ENCODE peak calls at places on chromosomes 2 and 18, in eight cellular contexts. X is HCT116; L is PC-3; F is body of pancreas; I is CD4-positive, CD25-positive, alpha-beta regulatory T cell; U is hepatocyte; D is heart right ventricle; Y is mucosa of descending colon. K is an unnamed sample.

GRCh38 chr2:144466637-144467036 is 53.3 kb downstream of the ZEB2 start:
- DNase-seq in X (no peak), L (no peak), F (no peak), I (no peak), U (no peak), D (no peak), Y (no peak), K (no peak)

GRCh38 chr18:9755110-9755509 is 47.0 kb downstream of the RAB31 start:
- DNase-seq in X (no peak), L (no peak), F (no peak), I (no peak), U (no peak), D (no peak), Y (no peak), K (no peak)

GRCh38 chr2:100197643-100198153 is 55.3 kb upstream of the AFF3 start:
- DNase-seq in X (no peak), L (no peak), F (peak; percentile 35), I (no peak), U (peak; percentile 79), D (peak; percentile 77), Y (peak; percentile 40), K (peak; percentile 80)

GRCh38 chr2:239830066-239830717 is 194.9 kb downstream of the NDUFA10 start:
- DNase-seq in X (no peak), L (peak; percentile 19), F (no peak), I (no peak), U (no peak), D (no peak), Y (peak; percentile 3), K (peak; percentile 24)

GRCh38 chr2:185738679-185739472 is at the start of gene FSIP2:
- DNase-seq in X (no peak), L (peak; percentile 62), F (peak; percentile 91), I (no peak), U (peak; percentile 94), D (peak; percentile 49), Y (peak; percentile 90), K (peak; percentile 70)

GRCh38 chr2:208488668-208489564 is 82.3 kb downstream of the PTH2R start:
- DNase-seq in X (no peak), L (no peak), F (no peak), I (no peak), U (peak; percentile 11), D (no peak), Y (no peak), K (no peak)

GRCh38 chr2:237486334-237486818 is 675 bp upstream of the MLPH start:
- DNase-seq in X (no peak), L (peak; percentile 38), F (no peak), I (no peak), U (no peak), D (no peak), Y (no peak), K (no peak)

GRCh38 chr2:29731948-29732347 is 189.4 kb downstream of the ALK start:
- DNase-seq in X (no peak), L (peak; percentile 51), F (no peak), I (no peak), U (no peak), D (no peak), Y (no peak), K (no peak)

GRCh38 chr2:85785027-85785822 is 31.4 kb downstream of the ATOH8 start:
- DNase-seq in X (no peak), L (no peak), F (no peak), I (no peak), U (peak; percentile 72), D (no peak), Y (no peak), K (no peak)

DNA sequence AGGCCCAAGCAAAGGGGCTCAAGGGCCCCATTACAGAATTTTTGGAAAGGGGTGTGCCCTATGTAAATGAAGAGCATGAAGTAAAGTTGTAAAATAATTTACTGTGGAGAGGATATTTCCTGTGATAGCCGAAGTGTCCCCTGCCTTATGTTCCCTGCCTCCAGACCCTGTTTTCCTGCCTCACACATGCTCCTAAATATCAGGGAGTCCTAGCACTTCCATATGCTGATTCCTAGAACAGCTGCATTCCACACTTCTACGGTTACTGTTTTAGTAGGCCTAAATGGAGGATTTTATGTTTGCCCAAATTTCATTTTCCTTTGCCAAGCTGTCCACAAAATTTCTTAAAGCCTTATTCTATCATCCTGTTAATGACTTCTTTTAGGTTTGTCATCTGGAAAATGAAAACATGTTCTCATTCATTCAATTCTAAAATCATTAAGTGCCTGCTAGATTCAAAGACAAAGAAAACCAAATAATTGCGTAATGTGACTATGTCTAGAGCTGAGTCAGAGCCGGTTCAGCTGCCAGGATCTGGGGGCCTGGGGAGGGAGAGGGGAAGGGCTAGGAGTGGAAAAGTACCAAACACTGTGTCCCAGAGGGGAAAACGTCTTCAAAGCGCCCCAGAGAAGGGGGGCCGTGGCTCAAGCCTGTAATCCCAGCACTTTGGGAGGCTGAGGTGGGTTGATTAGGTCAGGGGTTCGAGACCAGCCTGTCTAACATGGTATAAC is 25.8 kb upstream of the IMPA2 start:
- DNase-seq in X (no peak), L (peak; percentile 93), F (peak; percentile 37), I (no peak), U (peak; percentile 88), D (peak; percentile 36), Y (no peak), K (no peak)
- H3K4me3 ChIP-seq in X (no peak overlapping the region), L (peak overlapping the region; percentile 28), F (no peak overlapping the region), I (no peak overlapping the region), U (no peak overlapping the region), D (no peak overlapping the region), Y (no peak overlapping the region), K (no peak overlapping the region)

DNA sequence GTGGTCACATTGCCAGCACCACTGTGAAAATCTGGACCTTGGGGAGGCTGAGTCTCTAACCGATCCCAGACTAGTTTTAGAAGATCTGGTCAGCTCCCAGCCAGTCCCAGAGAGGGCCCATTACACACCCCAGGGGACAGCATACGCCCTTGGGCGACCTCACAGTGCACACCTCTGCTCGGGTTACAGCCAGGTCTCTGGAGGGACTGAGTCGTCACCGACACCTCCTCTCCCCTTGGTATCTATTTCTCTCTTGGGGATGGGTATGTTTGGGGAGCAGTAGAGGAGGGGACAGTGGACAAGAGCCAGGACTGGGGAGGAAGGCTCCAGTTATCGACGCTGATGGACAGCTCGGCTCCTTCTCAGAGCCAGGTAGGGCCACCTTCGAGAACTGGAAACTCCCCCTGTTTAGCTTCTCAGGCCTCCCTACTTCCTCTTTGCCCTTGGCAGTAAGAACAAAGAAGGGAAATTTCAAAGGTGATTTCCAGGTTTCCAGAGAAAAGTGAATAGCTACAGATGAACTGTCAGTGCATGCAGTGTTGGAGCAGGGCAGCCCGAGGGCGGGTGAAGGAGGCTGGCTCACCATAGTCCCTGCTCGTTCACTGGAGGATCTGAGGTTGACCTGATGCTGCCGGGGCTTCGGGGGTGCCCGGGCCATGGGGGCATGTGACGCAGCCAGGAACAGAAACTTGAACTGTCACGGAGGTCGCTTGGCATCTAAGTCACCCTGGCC is 4.4 kb upstream of the SEMA4C start:
- DNase-seq in X (no peak), L (no peak), F (no peak), I (no peak), U (no peak), D (no peak), Y (no peak), K (no peak)
- H3K4me3 ChIP-seq in X (no peak overlapping the region), L (no peak overlapping the region), F (no peak overlapping the region), I (no peak overlapping the region), U (no peak overlapping the region), D (no peak overlapping the region), Y (no peak overlapping the region), K (no peak overlapping the region)

GRCh38 chr18:54828290-54828871 is at the start of gene RAB27B:
- DNase-seq in X (peak; percentile 75), L (peak; percentile 89), F (peak; percentile 85), I (no peak), U (peak; percentile 87), D (peak; percentile 46), Y (peak; percentile 91), K (peak; percentile 88)

GRCh38 chr18:54825626-54826344 is 2.5 kb upstream of the RAB27B start:
- DNase-seq in X (no peak), L (no peak), F (no peak), I (no peak), U (no peak), D (no peak), Y (no peak), K (no peak)

GRCh38 chr18:54829856-54830255 is 1.6 kb downstream of the RAB27B start:
- DNase-seq in X (no peak), L (peak; percentile 90), F (no peak), I (no peak), U (no peak), D (no peak), Y (no peak), K (no peak)

GRCh38 chr18:54830260-54830659 is 2.0 kb downstream of the RAB27B start:
- DNase-seq in X (no peak), L (peak; percentile 26), F (no peak), I (no peak), U (no peak), D (no peak), Y (no peak), K (no peak)

DNA sequence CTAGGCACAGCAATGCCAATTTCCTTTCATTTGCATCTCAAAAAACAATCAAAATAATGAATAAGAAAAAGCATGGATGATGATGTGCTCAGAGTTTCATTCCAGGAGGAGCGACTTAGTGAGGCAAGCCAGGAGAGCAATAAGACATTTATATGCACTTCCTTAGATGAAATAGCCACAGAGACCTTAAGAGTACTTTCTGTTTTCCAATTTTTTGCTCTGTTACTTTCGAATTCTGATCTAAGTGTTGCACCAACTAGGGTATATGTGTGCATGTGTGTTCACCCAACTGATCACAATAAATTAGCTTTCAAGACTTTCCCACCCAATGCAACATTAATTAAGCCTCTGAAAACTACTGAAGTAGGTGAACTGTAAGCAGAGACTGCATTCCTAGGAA is 709 bp downstream of the RAB27B start:
- DNase-seq in X (no peak), L (no peak), F (no peak), I (no peak), U (no peak), D (no peak), Y (no peak), K (no peak)
- H3K4me3 ChIP-seq in X (peak overlapping the region; percentile 53), L (peak overlapping the region; percentile 77), F (peak overlapping the region; percentile 30), I (peak overlapping the region; percentile 46), U (peak overlapping the region; percentile 64), D (peak overlapping the region; percentile 55), Y (no peak overlapping the region), K (peak overlapping the region; percentile 49)

GRCh38 chr18:45775726-45776125 is 49.7 kb upstream of the SIGLEC15 start:
- DNase-seq in X (no peak), L (no peak), F (no peak), I (no peak), U (no peak), D (no peak), Y (no peak), K (no peak)

GRCh38 chr18:45774065-45774521 is 50.1 kb downstream of the SLC14A1 start:
- DNase-seq in X (no peak), L (peak; percentile 76), F (no peak), I (no peak), U (no peak), D (no peak), Y (no peak), K (no peak)

GRCh38 chr18:45775241-45775676 is 50.2 kb upstream of the SIGLEC15 start:
- DNase-seq in X (peak; percentile 69), L (no peak), F (peak; percentile 79), I (no peak), U (peak; percentile 52), D (peak; percentile 78), Y (peak; percentile 73), K (peak; percentile 77)

GRCh38 chr18:45780568-45780967 is 44.9 kb upstream of the SIGLEC15 start:
- DNase-seq in X (no peak), L (no peak), F (no peak), I (no peak), U (no peak), D (no peak), Y (no peak), K (no peak)

DNA sequence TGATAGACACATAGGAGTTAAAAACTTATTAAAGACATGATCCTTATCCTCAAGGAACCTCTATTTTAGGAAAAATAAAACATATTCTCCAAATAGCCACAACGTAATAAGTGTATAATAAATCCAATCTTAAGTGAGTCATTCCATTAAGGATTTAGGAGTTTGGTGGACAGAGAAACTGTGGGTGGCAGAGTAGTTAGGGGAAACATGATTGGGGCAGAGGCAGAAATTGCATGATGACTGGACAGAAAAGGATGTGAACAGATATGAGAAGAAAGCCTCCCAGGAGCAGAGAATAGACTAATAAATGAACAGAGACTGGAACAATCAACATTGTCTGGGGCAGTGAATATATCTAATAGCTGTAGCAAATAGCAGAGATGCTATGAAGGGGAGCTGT is 48.1 kb upstream of the SIGLEC15 start:
- DNase-seq in X (no peak), L (peak; percentile 33), F (no peak), I (no peak), U (no peak), D (no peak), Y (no peak), K (no peak)
- H3K4me3 ChIP-seq in X (no peak overlapping the region), L (no peak overlapping the region), F (no peak overlapping the region), I (no peak overlapping the region), U (no peak overlapping the region), D (no peak overlapping the region), Y (no peak overlapping the region), K (no peak overlapping the region)